ENCODE peak calls at places on chromosome 3, in six cellular contexts. One of them, this sample, is unnamed.

GRCh38 chr3:138113309-138113708 is 2.1 kb downstream of the DZIP1L start:
- DNase-seq in heart left ventricle: no peak
- DNase-seq in lower lobe of right lung: no peak
- DNase-seq in A549: peak
- DNase-seq in fibroblast of mammary gland: no peak
- DNase-seq in dorsolateral prefrontal cortex: no peak
- DNase-seq in this sample: no peak

GRCh38 chr3:33490641-33491241 is 50.5 kb upstream of the UBP1 start:
- DNase-seq in heart left ventricle: no peak
- DNase-seq in lower lobe of right lung: no peak
- DNase-seq in A549: no peak
- DNase-seq in fibroblast of mammary gland: no peak
- DNase-seq in dorsolateral prefrontal cortex: no peak
- DNase-seq in this sample: no peak

GRCh38 chr3:22175899-22176298 is 424.9 kb upstream of the ZNF385D start:
- DNase-seq in heart left ventricle: no peak
- DNase-seq in lower lobe of right lung: no peak
- DNase-seq in A549: no peak
- DNase-seq in fibroblast of mammary gland: no peak
- DNase-seq in dorsolateral prefrontal cortex: no peak
- DNase-seq in this sample: no peak

GRCh38 chr3:9732080-9732752 is 681 bp downstream of the BRPF1 start:
- DNase-seq in heart left ventricle: peak
- DNase-seq in lower lobe of right lung: peak
- DNase-seq in A549: no peak
- DNase-seq in fibroblast of mammary gland: no peak
- DNase-seq in dorsolateral prefrontal cortex: no peak
- DNase-seq in this sample: no peak

GRCh38 chr3:3553236-3553635 is 246.0 kb upstream of the LRRN1 start:
- DNase-seq in heart left ventricle: no peak
- DNase-seq in lower lobe of right lung: no peak
- DNase-seq in A549: no peak
- DNase-seq in fibroblast of mammary gland: no peak
- DNase-seq in dorsolateral prefrontal cortex: no peak
- DNase-seq in this sample: no peak

GRCh38 chr3:115092220-115092791 is 54.8 kb downstream of the ZBTB20 start:
- DNase-seq in heart left ventricle: peak
- DNase-seq in lower lobe of right lung: peak
- DNase-seq in A549: peak
- DNase-seq in fibroblast of mammary gland: peak
- DNase-seq in dorsolateral prefrontal cortex: peak
- DNase-seq in this sample: peak

GRCh38 chr3:109413049-109413448 is 75.7 kb upstream of the DPPA4 start:
- DNase-seq in heart left ventricle: no peak
- DNase-seq in lower lobe of right lung: no peak
- DNase-seq in A549: no peak
- DNase-seq in fibroblast of mammary gland: no peak
- DNase-seq in dorsolateral prefrontal cortex: no peak
- DNase-seq in this sample: no peak

GRCh38 chr3:70308760-70309159 is 3.7 kb downstream of the MDFIC2 start:
- DNase-seq in heart left ventricle: no peak
- DNase-seq in lower lobe of right lung: no peak
- DNase-seq in A549: peak
- DNase-seq in fibroblast of mammary gland: peak
- DNase-seq in dorsolateral prefrontal cortex: no peak
- DNase-seq in this sample: no peak

GRCh38 chr3:118808743-118809142 is 225.9 kb downstream of the IGSF11 start:
- DNase-seq in heart left ventricle: no peak
- DNase-seq in lower lobe of right lung: no peak
- DNase-seq in A549: no peak
- DNase-seq in fibroblast of mammary gland: no peak
- DNase-seq in dorsolateral prefrontal cortex: no peak
- DNase-seq in this sample: no peak

GRCh38 chr3:115615451-115615850 is 7.9 kb upstream of the GAP43 start:
- DNase-seq in heart left ventricle: no peak
- DNase-seq in lower lobe of right lung: no peak
- DNase-seq in A549: no peak
- DNase-seq in fibroblast of mammary gland: no peak
- DNase-seq in dorsolateral prefrontal cortex: no peak
- DNase-seq in this sample: no peak

GRCh38 chr3:153051427-153052095 is 110.5 kb upstream of the RAP2B start:
- DNase-seq in heart left ventricle: no peak
- DNase-seq in lower lobe of right lung: no peak
- DNase-seq in A549: peak
- DNase-seq in fibroblast of mammary gland: peak
- DNase-seq in dorsolateral prefrontal cortex: no peak
- DNase-seq in this sample: peak

GRCh38 chr3:133695772-133696171 is 34.0 kb upstream of the TOPBP1 start:
- DNase-seq in heart left ventricle: no peak
- DNase-seq in lower lobe of right lung: no peak
- DNase-seq in A549: no peak
- DNase-seq in fibroblast of mammary gland: no peak
- DNase-seq in dorsolateral prefrontal cortex: no peak
- DNase-seq in this sample: no peak

GRCh38 chr3:160210799-160211221 is 14.4 kb upstream of the C3orf80 start:
- DNase-seq in heart left ventricle: no peak
- DNase-seq in lower lobe of right lung: no peak
- DNase-seq in A549: peak
- DNase-seq in fibroblast of mammary gland: peak
- DNase-seq in dorsolateral prefrontal cortex: no peak
- DNase-seq in this sample: peak

GRCh38 chr3:132659370-132660055 is at the start of gene ACAD11:
- DNase-seq in heart left ventricle: peak
- DNase-seq in lower lobe of right lung: peak
- DNase-seq in A549: peak
- DNase-seq in fibroblast of mammary gland: peak
- DNase-seq in dorsolateral prefrontal cortex: peak
- DNase-seq in this sample: peak

GRCh38 chr3:185423178-185423577 is 60.2 kb downstream of the MAP3K13 start:
- DNase-seq in heart left ventricle: no peak
- DNase-seq in lower lobe of right lung: no peak
- DNase-seq in A549: peak
- DNase-seq in fibroblast of mammary gland: peak
- DNase-seq in dorsolateral prefrontal cortex: no peak
- DNase-seq in this sample: peak

GRCh38 chr3:42721690-42722089 is 19.1 kb upstream of the HHATL start:
- DNase-seq in heart left ventricle: peak
- DNase-seq in lower lobe of right lung: no peak
- DNase-seq in A549: no peak
- DNase-seq in fibroblast of mammary gland: no peak
- DNase-seq in dorsolateral prefrontal cortex: peak
- DNase-seq in this sample: no peak

GRCh38 chr3:113695818-113696645 is at the start of gene USF3:
- DNase-seq in heart left ventricle: peak
- DNase-seq in lower lobe of right lung: peak
- DNase-seq in A549: peak
- DNase-seq in fibroblast of mammary gland: peak
- DNase-seq in dorsolateral prefrontal cortex: peak
- DNase-seq in this sample: peak

DNA sequence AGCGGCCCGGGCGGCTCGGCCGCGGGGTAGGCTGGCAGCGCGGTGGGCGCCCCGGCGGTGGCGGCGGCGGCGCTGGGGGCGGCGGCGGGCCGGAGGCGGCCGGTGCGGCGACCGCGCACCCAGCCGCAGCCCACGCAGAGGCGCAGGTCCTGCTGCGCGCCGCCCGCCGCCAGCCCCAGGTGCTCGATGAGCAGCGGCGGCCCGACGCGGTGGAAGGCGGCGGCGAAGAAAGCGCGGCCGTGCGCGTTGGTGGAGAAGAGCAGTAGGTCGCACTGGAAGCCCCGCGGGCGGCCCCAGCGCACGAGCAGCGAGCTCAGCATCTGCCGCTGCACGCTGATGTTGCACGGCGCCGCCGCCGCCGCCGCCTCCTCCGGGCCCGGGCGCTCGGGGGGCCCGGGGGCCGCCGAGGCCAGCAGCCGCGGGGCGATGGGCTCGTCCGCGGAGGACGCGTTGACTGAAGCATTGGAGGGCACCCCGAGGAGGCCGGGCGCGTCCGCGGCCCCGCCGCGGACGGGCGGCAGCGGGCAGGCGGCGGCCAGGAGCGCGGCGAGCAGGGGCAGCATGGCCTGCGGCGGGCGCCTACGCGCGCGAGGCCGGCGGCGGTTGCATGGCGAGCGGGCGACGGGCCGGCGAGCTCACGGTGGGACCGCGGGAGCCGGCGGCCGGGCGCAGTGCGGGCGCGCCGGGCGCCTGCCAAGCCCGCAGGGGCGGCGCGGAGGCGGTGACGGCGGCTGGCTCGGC is 452 bp downstream of the TMEM158 start:
- DNase-seq in heart left ventricle: peak
- DNase-seq in lower lobe of right lung: peak
- DNase-seq in A549: peak
- DNase-seq in fibroblast of mammary gland: no peak
- DNase-seq in dorsolateral prefrontal cortex: peak
- DNase-seq in this sample: no peak
- H3K4me3 ChIP-seq in heart left ventricle: peak
- H3K4me3 ChIP-seq in lower lobe of right lung: peak
- H3K4me3 ChIP-seq in A549: peak
- H3K4me3 ChIP-seq in fibroblast of mammary gland: peak
- H3K4me3 ChIP-seq in dorsolateral prefrontal cortex: peak
- H3K4me3 ChIP-seq in this sample: peak

GRCh38 chr3:100605358-100605757 is 4.0 kb upstream of the ADGRG7 start:
- DNase-seq in heart left ventricle: no peak
- DNase-seq in lower lobe of right lung: no peak
- DNase-seq in A549: no peak
- DNase-seq in fibroblast of mammary gland: no peak
- DNase-seq in dorsolateral prefrontal cortex: no peak
- DNase-seq in this sample: no peak

GRCh38 chr3:100609963-100610362 is 562 bp downstream of the ADGRG7 start:
- DNase-seq in heart left ventricle: no peak
- DNase-seq in lower lobe of right lung: no peak
- DNase-seq in A549: no peak
- DNase-seq in fibroblast of mammary gland: no peak
- DNase-seq in dorsolateral prefrontal cortex: no peak
- DNase-seq in this sample: no peak

GRCh38 chr3:100603449-100603848 is 6.0 kb upstream of the ADGRG7 start:
- DNase-seq in heart left ventricle: no peak
- DNase-seq in lower lobe of right lung: no peak
- DNase-seq in A549: peak
- DNase-seq in fibroblast of mammary gland: peak
- DNase-seq in dorsolateral prefrontal cortex: no peak
- DNase-seq in this sample: peak

GRCh38 chr3:100609305-100609704 is at the start of gene ADGRG7:
- DNase-seq in heart left ventricle: no peak
- DNase-seq in lower lobe of right lung: no peak
- DNase-seq in A549: no peak
- DNase-seq in fibroblast of mammary gland: no peak
- DNase-seq in dorsolateral prefrontal cortex: no peak
- DNase-seq in this sample: no peak

DNA sequence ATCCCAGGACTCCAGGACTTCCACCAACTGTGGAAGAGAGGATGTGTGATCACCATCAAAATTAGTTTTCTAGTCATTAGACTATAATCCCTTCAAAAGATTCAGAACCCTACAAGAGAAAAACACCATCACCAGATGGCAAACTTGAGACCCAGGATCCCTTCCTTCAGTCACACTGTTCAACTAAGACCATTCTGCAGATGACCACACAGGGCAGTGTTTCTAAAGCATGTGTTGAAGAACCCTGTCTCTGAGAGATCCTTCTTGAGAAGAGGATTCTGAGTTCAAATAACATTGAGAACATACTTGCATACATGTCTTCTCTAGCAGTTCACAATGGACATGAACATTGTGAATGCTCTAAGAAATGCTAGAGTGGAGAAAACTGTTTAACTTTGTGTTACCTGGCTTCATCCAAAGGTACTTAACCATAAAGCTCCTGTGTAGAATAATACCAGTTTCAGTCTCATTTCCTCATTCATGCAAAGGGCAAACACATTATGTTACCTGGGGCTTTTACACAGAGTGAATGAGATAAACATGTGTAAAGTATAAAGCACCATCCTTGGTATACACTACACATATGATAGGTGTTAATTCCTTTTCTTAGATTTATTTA is 2.4 kb upstream of the ADGRG7 start:
- DNase-seq in heart left ventricle: no peak
- DNase-seq in lower lobe of right lung: no peak
- DNase-seq in A549: peak
- DNase-seq in fibroblast of mammary gland: no peak
- DNase-seq in dorsolateral prefrontal cortex: no peak
- DNase-seq in this sample: no peak
- TF ChIP-seq CTCF in heart left ventricle: no peak
- TF ChIP-seq CTCF in lower lobe of right lung: no peak
- TF ChIP-seq CTCF in A549: no peak
- TF ChIP-seq CTCF in fibroblast of mammary gland: no peak
- TF ChIP-seq CTCF in dorsolateral prefrontal cortex: no peak
- TF ChIP-seq CTCF in this sample: no peak

GRCh38 chr3:135911106-135911505 is 54.4 kb upstream of the PPP2R3A start:
- DNase-seq in heart left ventricle: no peak
- DNase-seq in lower lobe of right lung: no peak
- DNase-seq in A549: no peak
- DNase-seq in fibroblast of mammary gland: no peak
- DNase-seq in dorsolateral prefrontal cortex: no peak
- DNase-seq in this sample: no peak
- H3K4me3 ChIP-seq in heart left ventricle: no peak
- H3K4me3 ChIP-seq in lower lobe of right lung: no peak
- H3K4me3 ChIP-seq in A549: no peak
- H3K4me3 ChIP-seq in fibroblast of mammary gland: no peak
- H3K4me3 ChIP-seq in dorsolateral prefrontal cortex: no peak
- H3K4me3 ChIP-seq in this sample: no peak

GRCh38 chr3:14779069-14779685 is 39.6 kb upstream of the FGD5 start:
- DNase-seq in heart left ventricle: no peak
- DNase-seq in lower lobe of right lung: no peak
- DNase-seq in A549: no peak
- DNase-seq in fibroblast of mammary gland: no peak
- DNase-seq in dorsolateral prefrontal cortex: no peak
- DNase-seq in this sample: no peak

GRCh38 chr3:14784087-14784596 is 34.6 kb upstream of the FGD5 start:
- DNase-seq in heart left ventricle: no peak
- DNase-seq in lower lobe of right lung: peak
- DNase-seq in A549: no peak
- DNase-seq in fibroblast of mammary gland: no peak
- DNase-seq in dorsolateral prefrontal cortex: peak
- DNase-seq in this sample: no peak

GRCh38 chr3:14785207-14786155 is 33.3 kb upstream of the FGD5 start:
- DNase-seq in heart left ventricle: no peak
- DNase-seq in lower lobe of right lung: no peak
- DNase-seq in A549: no peak
- DNase-seq in fibroblast of mammary gland: no peak
- DNase-seq in dorsolateral prefrontal cortex: no peak
- DNase-seq in this sample: no peak

GRCh38 chr3:14783480-14784086 is 35.2 kb upstream of the FGD5 start:
- DNase-seq in heart left ventricle: no peak
- DNase-seq in lower lobe of right lung: no peak
- DNase-seq in A549: no peak
- DNase-seq in fibroblast of mammary gland: no peak
- DNase-seq in dorsolateral prefrontal cortex: peak
- DNase-seq in this sample: no peak

DNA sequence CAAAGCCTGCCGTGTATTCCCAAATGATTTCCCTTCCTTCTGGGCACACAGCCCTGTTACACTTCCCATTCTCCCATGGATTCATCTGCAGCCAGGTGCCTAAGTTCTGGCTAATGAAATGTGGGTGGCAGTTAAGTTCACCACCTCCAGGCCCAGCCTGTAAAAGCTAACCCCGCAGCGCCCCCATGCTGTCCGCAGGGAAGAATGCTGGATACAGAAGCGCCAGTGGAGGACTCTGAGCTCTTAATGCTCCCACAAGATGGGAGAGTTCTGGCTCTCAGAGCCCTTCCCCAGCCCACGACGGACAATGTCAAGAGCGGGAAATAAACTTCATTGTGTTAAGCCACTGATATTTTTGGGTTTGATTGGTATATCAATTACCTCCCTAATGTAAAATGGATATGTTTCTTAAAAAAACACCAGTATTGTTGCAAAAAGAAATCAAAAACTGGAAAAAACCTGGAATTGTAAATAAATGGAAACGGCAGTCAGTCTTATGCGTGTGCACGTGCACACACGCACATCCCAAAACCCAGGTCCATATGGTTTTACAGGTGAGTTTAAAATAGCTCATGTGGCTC is 37.7 kb upstream of the FGD5 start:
- DNase-seq in heart left ventricle: peak
- DNase-seq in lower lobe of right lung: peak
- DNase-seq in A549: peak
- DNase-seq in fibroblast of mammary gland: peak
- DNase-seq in dorsolateral prefrontal cortex: peak
- DNase-seq in this sample: peak
- TF ChIP-seq CTCF in heart left ventricle: peak
- TF ChIP-seq CTCF in lower lobe of right lung: peak
- TF ChIP-seq CTCF in A549: peak
- TF ChIP-seq CTCF in fibroblast of mammary gland: peak
- TF ChIP-seq CTCF in dorsolateral prefrontal cortex: no peak
- TF ChIP-seq CTCF in this sample: peak